ENCODE peak calls at places on chromosomes 6 and 20, in ten cellular contexts. B, M, S, R, W, X, N, U, I and F are unnamed samples. For H3K4me1, the result is how much of the 10 kb centered on the place peaks cover.

GRCh38 chr6:167045828-167046580 is 46.8 kb downstream of the CEP43 start:
- DNase-seq in B (no peak), M (no peak), S (no peak), R (no peak), W (no peak), X (no peak), N (no peak), U (peak), I (no peak), F (no peak)

GRCh38 chr6:167153523-167153959 is 4.2 kb downstream of the GPR31 start:
- DNase-seq in B (no peak), M (peak), S (no peak), R (peak), W (no peak), X (peak), N (peak), U (peak), I (peak), F (no peak)

GRCh38 chr20:41984031-41984430 is 365.9 kb upstream of the CHD6 start:
- DNase-seq in B (no peak), M (no peak), S (no peak), R (no peak), W (no peak), X (no peak), N (no peak), U (no peak), I (no peak), F (no peak)

GRCh38 chr6:31419842-31420241 is 16.4 kb downstream of the MICA start:
- DNase-seq in B (no peak), M (no peak), S (no peak), R (no peak), W (no peak), X (no peak), N (no peak), U (peak), I (no peak), F (no peak)

GRCh38 chr20:21229163-21229562 is 74.0 kb upstream of the XRN2 start:
- DNase-seq in B (no peak), M (no peak), S (no peak), R (no peak), W (no peak), X (no peak), N (peak), U (peak), I (peak), F (no peak)

GRCh38 chr20:59121714-59122376 is 41.8 kb upstream of the ZNF831 start:
- DNase-seq in B (no peak), M (no peak), S (no peak), R (no peak), W (no peak), X (no peak), N (no peak), U (no peak), I (no peak), F (no peak)

GRCh38 chr6:139905404-139906052 is 531.1 kb upstream of the CITED2 start:
- DNase-seq in B (no peak), M (no peak), S (no peak), R (no peak), W (no peak), X (no peak), N (no peak), U (no peak), I (no peak), F (no peak)

GRCh38 chr20:40323411-40323810 is 365.6 kb downstream of the MAFB start:
- DNase-seq in B (no peak), M (peak), S (no peak), R (no peak), W (no peak), X (no peak), N (no peak), U (no peak), I (no peak), F (no peak)

GRCh38 chr6:7975764-7976146 is 65.2 kb upstream of the TXNDC5 start:
- DNase-seq in B (no peak), M (peak), S (no peak), R (peak), W (peak), X (no peak), N (no peak), U (no peak), I (no peak), F (no peak)

GRCh38 chr6:36752886-36753506 is 55.4 kb downstream of the RAB44 start:
- DNase-seq in B (no peak), M (peak), S (peak), R (peak), W (no peak), X (no peak), N (no peak), U (no peak), I (no peak), F (peak)

DNA sequence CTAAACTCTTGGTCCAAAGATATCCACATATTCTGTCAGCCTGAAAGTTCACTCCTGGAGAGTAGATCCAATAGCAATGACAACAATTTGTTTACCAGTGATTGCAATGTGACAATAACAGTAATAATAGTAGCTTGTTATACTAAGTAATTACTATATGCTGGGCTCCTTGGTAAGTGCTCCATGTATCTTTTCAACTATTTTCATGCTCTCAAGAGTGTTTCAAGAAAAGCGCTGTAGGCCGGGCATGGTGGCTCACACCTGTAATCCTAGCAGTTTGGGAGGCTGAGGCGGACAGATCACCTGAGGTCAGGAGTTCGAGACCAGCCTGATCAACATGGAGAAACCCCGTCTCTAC is 15.4 kb downstream of the BCL2L1 start:
- DNase-seq in B (no peak), M (no peak), S (no peak), R (no peak), W (no peak), X (no peak), N (no peak), U (no peak), I (no peak), F (no peak)
- H3K4me1 ChIP-seq in B (half or more), M (half or more), S (half or more), R (half or more), W (half or more), X (under half), N (under half), U (half or more), I (under half), F (under half)

GRCh38 chr20:50186987-50187402 is 3.6 kb upstream of the CEBPB start:
- DNase-seq in B (no peak), M (no peak), S (no peak), R (no peak), W (no peak), X (no peak), N (no peak), U (peak), I (no peak), F (no peak)
- TF ChIP-seq CTCF in B (no peak), M (no peak), S (no peak), R (no peak), W (no peak), X (no peak), N (no peak), U (no peak), I (no peak), F (no peak)

DNA sequence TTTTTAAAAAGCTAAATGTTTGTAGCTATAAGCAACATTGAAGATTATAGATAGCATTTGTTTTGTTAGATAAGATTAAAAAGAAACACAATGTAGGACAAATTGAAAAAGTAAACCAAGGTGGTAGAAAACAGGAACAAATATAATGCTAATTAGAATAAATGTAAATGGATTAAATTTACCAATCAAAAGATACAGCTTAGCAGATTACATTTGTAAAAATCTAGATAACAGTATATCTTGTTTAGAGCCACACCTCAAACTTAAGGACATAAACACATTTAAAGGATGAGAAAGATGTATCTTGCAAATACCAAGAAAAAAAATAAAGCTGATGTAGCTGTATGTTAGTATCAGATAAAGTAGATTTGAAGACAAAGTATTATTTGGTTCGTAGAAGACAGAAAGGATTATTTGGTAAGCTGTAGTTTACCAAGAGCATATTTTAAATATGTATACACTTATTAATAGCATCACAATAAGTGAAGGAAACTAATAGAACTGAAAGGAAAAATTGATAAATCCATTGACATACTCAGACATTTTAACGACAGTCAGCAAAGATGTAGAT is 107.2 kb downstream of the TULP4 start:
- DNase-seq in B (no peak), M (no peak), S (no peak), R (no peak), W (no peak), X (no peak), N (no peak), U (no peak), I (no peak), F (no peak)
- H3K4me3 ChIP-seq in B (no peak), M (no peak), S (no peak), R (no peak), W (no peak), X (no peak), N (no peak), U (no peak), I (no peak), F (no peak)

GRCh38 chr20:33079267-33079666 is at the start of gene BPIFB4:
- DNase-seq in B (no peak), M (no peak), S (no peak), R (no peak), W (no peak), X (no peak), N (peak), U (peak), I (peak), F (no peak)
- H3K4me1 ChIP-seq in B (under half), M (under half), S (under half), R (under half), W (under half), X (under half), N (under half), U (under half), I (under half), F (under half)

GRCh38 chr6:40912158-40912946 is 126.7 kb downstream of the UNC5CL start:
- DNase-seq in B (peak), M (peak), S (peak), R (peak), W (no peak), X (peak), N (no peak), U (peak), I (no peak), F (peak)
- TF ChIP-seq CTCF in B (peak), M (peak), S (peak), R (peak), W (peak), X (peak), N (peak), U (peak), I (peak), F (peak)

GRCh38 chr20:62860924-62861691 is 514 bp downstream of the TCFL5 start:
- DNase-seq in B (no peak), M (no peak), S (peak), R (no peak), W (no peak), X (no peak), N (no peak), U (no peak), I (peak), F (no peak)
- H3K4me3 ChIP-seq in B (peak), M (no peak), S (peak), R (no peak), W (peak), X (peak), N (peak), U (peak), I (peak), F (peak)

DNA sequence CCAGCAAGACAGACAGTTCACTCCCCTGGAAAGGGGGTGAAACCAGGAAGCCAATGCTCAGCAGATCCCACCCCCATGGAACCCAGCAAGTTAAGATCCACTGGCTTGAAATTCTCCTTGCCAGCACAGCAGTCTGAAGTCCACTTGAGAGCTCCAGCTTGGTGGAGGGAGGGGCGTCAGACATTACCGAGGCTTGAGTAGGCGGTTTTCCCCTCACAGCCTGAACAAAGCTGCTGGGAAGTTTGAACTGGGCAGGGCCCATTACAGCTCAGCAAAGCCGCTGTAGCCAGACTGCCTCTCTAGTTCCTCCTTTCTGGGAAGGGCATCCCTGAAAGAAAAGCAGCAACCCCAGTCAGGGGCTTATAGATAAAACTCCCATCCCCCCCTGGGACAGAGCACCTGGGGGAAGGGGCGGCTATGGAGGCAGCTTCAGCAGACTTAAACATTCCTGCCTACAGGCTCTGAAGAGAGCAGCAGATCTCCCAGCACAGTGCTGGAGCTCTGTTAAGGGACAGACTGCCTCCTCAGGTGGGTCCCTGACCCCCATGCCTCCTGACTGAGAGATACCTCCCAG is 325.3 kb downstream of the GJA1 start:
- DNase-seq in B (no peak), M (no peak), S (no peak), R (no peak), W (no peak), X (no peak), N (no peak), U (no peak), I (no peak), F (no peak)
- H3K4me1 ChIP-seq in B (under half), M (under half), S (under half), R (under half), W (under half), X (under half), N (under half), U (under half), I (under half), F (under half)

GRCh38 chr6:63764318-63764916 is 128.8 kb downstream of the PHF3 start:
- DNase-seq in B (no peak), M (no peak), S (no peak), R (no peak), W (no peak), X (peak), N (peak), U (peak), I (peak), F (no peak)

GRCh38 chr6:63760199-63760598 is 124.6 kb downstream of the PHF3 start:
- DNase-seq in B (no peak), M (no peak), S (no peak), R (no peak), W (no peak), X (no peak), N (no peak), U (no peak), I (no peak), F (no peak)

GRCh38 chr6:63757826-63758225 is 122.2 kb downstream of the PHF3 start:
- DNase-seq in B (no peak), M (no peak), S (no peak), R (no peak), W (no peak), X (no peak), N (no peak), U (no peak), I (no peak), F (no peak)

GRCh38 chr6:63759605-63760004 is 124.0 kb downstream of the PHF3 start:
- DNase-seq in B (no peak), M (no peak), S (no peak), R (no peak), W (no peak), X (no peak), N (peak), U (peak), I (no peak), F (no peak)
- TF ChIP-seq CTCF in B (no peak), M (no peak), S (no peak), R (no peak), W (no peak), X (no peak), N (no peak), U (peak), I (no peak), F (no peak)

GRCh38 chr20:33559994-33560393 is 70.1 kb downstream of the CBFA2T2 start:
- DNase-seq in B (no peak), M (no peak), S (no peak), R (no peak), W (no peak), X (no peak), N (no peak), U (no peak), I (no peak), F (no peak)

GRCh38 chr20:33556237-33556636 is 66.3 kb downstream of the CBFA2T2 start:
- DNase-seq in B (no peak), M (no peak), S (no peak), R (no peak), W (no peak), X (no peak), N (no peak), U (no peak), I (no peak), F (no peak)

GRCh38 chr20:33561981-33562601 is 72.2 kb downstream of the CBFA2T2 start:
- DNase-seq in B (peak), M (peak), S (peak), R (peak), W (peak), X (peak), N (peak), U (peak), I (peak), F (peak)

GRCh38 chr20:33558348-33559144 is 68.7 kb downstream of the CBFA2T2 start:
- DNase-seq in B (no peak), M (no peak), S (no peak), R (no peak), W (no peak), X (no peak), N (no peak), U (no peak), I (no peak), F (no peak)

DNA sequence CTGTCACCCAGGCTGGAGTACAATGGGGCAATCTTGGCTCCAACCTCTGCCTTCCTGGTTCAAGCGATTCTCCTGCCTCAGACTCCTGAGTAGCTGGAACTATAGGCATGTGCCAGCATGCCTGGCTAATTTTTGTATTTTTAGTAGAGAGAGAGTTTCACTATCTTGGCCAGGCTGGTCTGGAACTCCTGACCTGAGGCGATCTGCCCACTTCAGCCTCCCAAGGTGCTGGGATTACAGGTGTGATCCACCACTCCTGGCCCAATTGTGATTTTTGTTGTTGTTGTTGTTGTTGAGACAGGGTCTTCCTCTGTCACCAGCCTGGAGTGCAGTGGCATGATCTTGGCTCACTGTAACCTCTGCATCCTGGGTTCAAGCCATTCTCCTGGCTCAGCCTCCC is 69.3 kb downstream of the CBFA2T2 start:
- DNase-seq in B (no peak), M (no peak), S (no peak), R (no peak), W (no peak), X (no peak), N (no peak), U (no peak), I (no peak), F (no peak)
- H3K4me3 ChIP-seq in B (no peak), M (no peak), S (no peak), R (no peak), W (no peak), X (no peak), N (no peak), U (no peak), I (no peak), F (no peak)